ENCODE peak calls at places on chromosomes 7 and 10, in seven cellular contexts. E, V, X, K, F, A and N are unnamed samples.

GRCh38 chr7:113338297-113338696 is 219.9 kb upstream of the SMIM30 start:
- DNase-seq in F (no peak), A (no peak), E (no peak), K (no peak), V (no peak), X (no peak), N (no peak)

GRCh38 chr10:98106531-98106930 is 27.9 kb upstream of the R3HCC1L start:
- DNase-seq in K (no peak), V (no peak), A (no peak), E (no peak), F (no peak), X (no peak), N (no peak)

GRCh38 chr7:135713836-135714470 is 14.0 kb downstream of the SLC13A4 start:
- DNase-seq in X (no peak), A (peak), K (no peak), V (no peak), F (no peak), E (no peak), N (no peak)

GRCh38 chr7:136687693-136688322 is 180.6 kb upstream of the CHRM2 start:
- DNase-seq in V (no peak), F (peak), E (no peak), X (no peak), A (peak), K (no peak), N (no peak)

GRCh38 chr7:114388021-114388420 is 26.6 kb upstream of the FOXP2 start:
- DNase-seq in F (no peak), A (no peak), X (no peak), V (no peak), K (no peak), E (no peak), N (no peak)

GRCh38 chr10:22315455-22316285 is 518 bp upstream of the COMMD3 start:
- DNase-seq in K (no peak), F (no peak), A (no peak), X (no peak), V (no peak), E (no peak), N (no peak)

GRCh38 chr10:99926925-99927718 is 82.6 kb downstream of the DNMBP start:
- DNase-seq in E (no peak), A (peak), V (peak), K (no peak), F (peak), X (no peak), N (peak)

GRCh38 chr10:117537904-117538524 is 4.5 kb upstream of the EMX2 start:
- DNase-seq in F (no peak), E (no peak), A (no peak), X (no peak), K (no peak), V (no peak), N (no peak)

GRCh38 chr10:15180736-15181135 is 12.2 kb upstream of the NMT2 start:
- DNase-seq in A (peak), F (peak), K (no peak), X (no peak), E (no peak), V (no peak), N (no peak)

GRCh38 chr10:110263164-110263563 is 41.6 kb downstream of the SMNDC1 start:
- DNase-seq in F (no peak), V (no peak), K (no peak), E (no peak), A (no peak), X (no peak), N (no peak)

GRCh38 chr7:66896441-66896840 is 24.6 kb upstream of the TMEM248 start:
- DNase-seq in X (no peak), V (no peak), K (no peak), A (no peak), E (no peak), F (no peak), N (no peak)

GRCh38 chr7:34165466-34165865 is 260.1 kb downstream of the BMPER start:
- DNase-seq in V (no peak), A (peak), K (no peak), F (no peak), X (no peak), E (no peak), N (no peak)

GRCh38 chr7:34339061-34339526 is 318.9 kb upstream of the NPSR1 start:
- DNase-seq in V (no peak), X (no peak), F (no peak), E (no peak), A (peak), K (no peak), N (no peak)

GRCh38 chr10:26341701-26342100 is 96.4 kb upstream of the APBB1IP start:
- DNase-seq in E (no peak), V (no peak), K (no peak), X (no peak), F (no peak), A (no peak), N (no peak)

GRCh38 chr7:2892571-2892970 is 48.5 kb upstream of the GNA12 start:
- DNase-seq in F (no peak), K (no peak), E (no peak), A (no peak), V (no peak), X (no peak), N (no peak)